ENCODE peak calls at places on chromosome X, in five cellular contexts. One of them, this sample, is unnamed. For H3K36me3 and H3K27me3, the result is how much of the 10 kb centered on the place peaks cover.

GRCh38 chrX:18809641-18810040 is 102.2 kb downstream of the PPEF1 start:
- DNase-seq in right atrium auricular region: no peak
- DNase-seq in cardiac muscle cell: no peak
- DNase-seq in ovary: no peak
- DNase-seq in mesendoderm: no peak
- DNase-seq in this sample: no peak

GRCh38 chrX:37320541-37321203 is 28.5 kb upstream of the PRRG1 start:
- DNase-seq in right atrium auricular region: no peak
- DNase-seq in cardiac muscle cell: no peak
- DNase-seq in ovary: no peak
- DNase-seq in mesendoderm: no peak
- DNase-seq in this sample: no peak

GRCh38 chrX:149682956-149683947 is 28.6 kb upstream of the MAGEA11 start:
- DNase-seq in right atrium auricular region: no peak
- DNase-seq in cardiac muscle cell: no peak
- DNase-seq in ovary: no peak
- DNase-seq in mesendoderm: peak
- DNase-seq in this sample: no peak

GRCh38 chrX:25156323-25156722 is 140.6 kb upstream of the ARX start:
- DNase-seq in right atrium auricular region: no peak
- DNase-seq in cardiac muscle cell: no peak
- DNase-seq in ovary: no peak
- DNase-seq in mesendoderm: no peak
- DNase-seq in this sample: no peak

GRCh38 chrX:48720580-48721240 is 24.2 kb downstream of the SUV39H1 start:
- DNase-seq in right atrium auricular region: no peak
- DNase-seq in cardiac muscle cell: no peak
- DNase-seq in ovary: no peak
- DNase-seq in mesendoderm: no peak
- DNase-seq in this sample: no peak

GRCh38 chrX:49725923-49726904 is 30.4 kb upstream of the PAGE1 start:
- DNase-seq in right atrium auricular region: no peak
- DNase-seq in cardiac muscle cell: no peak
- DNase-seq in ovary: no peak
- DNase-seq in mesendoderm: no peak
- DNase-seq in this sample: peak

GRCh38 chrX:102958794-102959193 is 21.7 kb downstream of the RAB40AL start:
- DNase-seq in right atrium auricular region: no peak
- DNase-seq in cardiac muscle cell: no peak
- DNase-seq in ovary: no peak
- DNase-seq in mesendoderm: no peak
- DNase-seq in this sample: no peak

GRCh38 chrX:136711147-136711546 is 63.2 kb downstream of the CD40LG start:
- DNase-seq in right atrium auricular region: no peak
- DNase-seq in cardiac muscle cell: peak
- DNase-seq in ovary: peak
- DNase-seq in mesendoderm: peak
- DNase-seq in this sample: peak

GRCh38 chrX:2609431-2610238 is 81.5 kb upstream of the CD99 start:
- DNase-seq in right atrium auricular region: no peak
- DNase-seq in cardiac muscle cell: no peak
- DNase-seq in ovary: no peak
- DNase-seq in mesendoderm: peak
- DNase-seq in this sample: no peak

GRCh38 chrX:72038016-72038415 is 93.7 kb downstream of the RTL5 start:
- DNase-seq in right atrium auricular region: no peak
- DNase-seq in cardiac muscle cell: no peak
- DNase-seq in ovary: no peak
- DNase-seq in mesendoderm: no peak
- DNase-seq in this sample: no peak

GRCh38 chrX:74465424-74465823 is 44.1 kb downstream of the SLC16A2 start:
- DNase-seq in right atrium auricular region: no peak
- DNase-seq in cardiac muscle cell: no peak
- DNase-seq in ovary: no peak
- DNase-seq in mesendoderm: peak
- DNase-seq in this sample: no peak

DNA sequence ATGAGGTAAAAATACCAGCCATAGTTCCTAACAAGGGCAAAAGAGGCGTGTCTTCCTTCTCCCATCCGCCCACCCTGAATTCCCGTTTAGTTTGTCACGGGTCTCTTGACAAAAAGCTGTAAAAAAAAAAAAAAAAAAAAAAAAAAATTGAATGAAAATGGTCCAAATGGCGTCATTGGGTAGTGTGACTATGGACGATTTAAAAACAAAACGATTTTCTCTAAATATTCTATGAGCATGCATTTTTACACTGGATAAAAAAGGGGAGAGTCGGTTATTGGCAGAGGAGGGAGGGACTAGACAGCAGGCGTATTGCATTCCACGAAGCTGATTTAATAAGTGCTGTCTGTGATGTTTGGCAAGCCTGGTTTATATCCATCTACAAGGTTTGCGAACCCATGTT is at the start of gene FAM133A:
- DNase-seq in right atrium auricular region: no peak
- DNase-seq in cardiac muscle cell: peak
- DNase-seq in ovary: no peak
- DNase-seq in mesendoderm: no peak
- DNase-seq in this sample: peak
- H3K4me3 ChIP-seq in right atrium auricular region: peak
- H3K4me3 ChIP-seq in cardiac muscle cell: peak
- H3K4me3 ChIP-seq in ovary: peak
- H3K4me3 ChIP-seq in mesendoderm: peak
- H3K4me3 ChIP-seq in this sample: peak

GRCh38 chrX:15869695-15870094 is 15.1 kb upstream of the AP1S2 start:
- DNase-seq in right atrium auricular region: no peak
- DNase-seq in cardiac muscle cell: no peak
- DNase-seq in ovary: no peak
- DNase-seq in mesendoderm: no peak
- DNase-seq in this sample: no peak
- H3K36me3 ChIP-seq in right atrium auricular region: under half
- H3K36me3 ChIP-seq in cardiac muscle cell: under half
- H3K36me3 ChIP-seq in ovary: under half
- H3K36me3 ChIP-seq in mesendoderm: under half
- H3K36me3 ChIP-seq in this sample: under half

GRCh38 chrX:130915302-130915701 is 12.3 kb upstream of the ENOX2 start:
- DNase-seq in right atrium auricular region: no peak
- DNase-seq in cardiac muscle cell: no peak
- DNase-seq in ovary: no peak
- DNase-seq in mesendoderm: no peak
- DNase-seq in this sample: no peak

GRCh38 chrX:130916636-130917422 is 13.8 kb upstream of the ENOX2 start:
- DNase-seq in right atrium auricular region: no peak
- DNase-seq in cardiac muscle cell: peak
- DNase-seq in ovary: peak
- DNase-seq in mesendoderm: peak
- DNase-seq in this sample: peak
- H3K27me3 ChIP-seq in right atrium auricular region: under half
- H3K27me3 ChIP-seq in cardiac muscle cell: under half
- H3K27me3 ChIP-seq in ovary: under half
- H3K27me3 ChIP-seq in mesendoderm: under half
- H3K27me3 ChIP-seq in this sample: under half

GRCh38 chrX:85620466-85620865 is 241.0 kb upstream of the POF1B start:
- DNase-seq in right atrium auricular region: no peak
- DNase-seq in cardiac muscle cell: no peak
- DNase-seq in ovary: no peak
- DNase-seq in mesendoderm: peak
- DNase-seq in this sample: no peak
- H3K4me3 ChIP-seq in right atrium auricular region: no peak
- H3K4me3 ChIP-seq in cardiac muscle cell: no peak
- H3K4me3 ChIP-seq in ovary: no peak
- H3K4me3 ChIP-seq in mesendoderm: no peak
- H3K4me3 ChIP-seq in this sample: no peak

This sample was measured in H7.